ENCODE peak calls at places on chromosomes 12 and 14, in seven cellular contexts. Y is IMR-90, X is neuronal stem cell, O is H1, B is mesenchymal stem cell, F is trophoblast cell, T is H9. K is an unnamed sample.
A peak's percentile ranks its signal among the peaks of the same experiment; 100 is the strongest.

GRCh38 chr12:47021298-47021697 is 58.1 kb upstream of the PCED1B start:
- DNase-seq in Y (peak; percentile 95), X (peak; percentile 65), O (no peak), B (peak; percentile 93), F (peak; percentile 43), T (no peak), K (peak; percentile 77)

GRCh38 chr12:119956047-119956446 is 33.0 kb upstream of the BICDL1 start:
- DNase-seq in Y (no peak), X (no peak), O (no peak), B (no peak), F (no peak), T (no peak), K (peak; percentile 10)

GRCh38 chr12:6938353-6939186 is 5.0 kb upstream of the RNU7-1 start:
- DNase-seq in Y (no peak), X (no peak), O (no peak), B (no peak), F (no peak), T (no peak), K (no peak)

GRCh38 chr14:26597136-26598080 is at the start of gene NOVA1:
- DNase-seq in Y (no peak), X (peak; percentile 50), O (peak; percentile 72), B (peak; percentile 25), F (no peak), T (peak; percentile 62), K (peak; percentile 25)

GRCh38 chr12:51528852-51529545 is 62.0 kb upstream of the SCN8A start:
- DNase-seq in Y (no peak), X (no peak), O (no peak), B (no peak), F (peak; percentile 79), T (no peak), K (peak; percentile 76)

GRCh38 chr12:82874935-82875334 is 188.2 kb downstream of the TMTC2 start:
- DNase-seq in Y (peak; percentile 67), X (no peak), O (no peak), B (peak; percentile 59), F (no peak), T (no peak), K (no peak)

GRCh38 chr14:43475762-43476161 is 1031.3 kb downstream of the FSCB start:
- DNase-seq in Y (no peak), X (no peak), O (no peak), B (peak; percentile 5), F (no peak), T (no peak), K (no peak)

GRCh38 chr14:71261206-71261605 is 353.9 kb downstream of the PCNX1 start:
- DNase-seq in Y (peak; percentile 65), X (no peak), O (no peak), B (no peak), F (no peak), T (no peak), K (peak; percentile 15)

GRCh38 chr12:51600721-51601120 is 9.7 kb downstream of the SCN8A start:
- DNase-seq in Y (no peak), X (no peak), O (no peak), B (no peak), F (no peak), T (no peak), K (no peak)

GRCh38 chr12:6735448-6736191 is 11.8 kb downstream of the COPS7A start:
- DNase-seq in Y (peak; percentile 58), X (no peak), O (peak; percentile 62), B (peak; percentile 58), F (peak; percentile 48), T (peak; percentile 74), K (peak; percentile 60)

GRCh38 chr12:31001581-31002360 is 71.9 kb upstream of the DDX11 start:
- DNase-seq in Y (no peak), X (no peak), O (no peak), B (no peak), F (no peak), T (no peak), K (no peak)

GRCh38 chr14:55102141-55102547 is 26.9 kb upstream of the LGALS3 start:
- DNase-seq in Y (peak; percentile 96), X (no peak), O (no peak), B (peak; percentile 92), F (no peak), T (peak; percentile 59), K (peak; percentile 81)

GRCh38 chr14:20620798-20621478 is 20.6 kb downstream of the OR6S1 start:
- DNase-seq in Y (no peak), X (no peak), O (no peak), B (no peak), F (no peak), T (no peak), K (no peak)

GRCh38 chr14:20622816-20623291 is 18.6 kb downstream of the OR6S1 start:
- DNase-seq in Y (no peak), X (no peak), O (no peak), B (no peak), F (no peak), T (no peak), K (no peak)

GRCh38 chr14:20624495-20625070 is 16.9 kb downstream of the OR6S1 start:
- DNase-seq in Y (peak; percentile 60), X (no peak), O (peak; percentile 74), B (peak; percentile 66), F (peak; percentile 44), T (peak; percentile 85), K (peak; percentile 95)

GRCh38 chr14:20626274-20626673 is 15.2 kb downstream of the OR6S1 start:
- DNase-seq in Y (no peak), X (no peak), O (no peak), B (no peak), F (no peak), T (no peak), K (no peak)

GRCh38 chr14:20623798-20624197 is 17.7 kb downstream of the OR6S1 start:
- DNase-seq in Y (no peak), X (no peak), O (no peak), B (no peak), F (no peak), T (no peak), K (no peak)
- H3K4me2 ChIP-seq in Y (no peak overlapping the region), X (no peak overlapping the region), O (peak overlapping the region; percentile 62), B (no peak overlapping the region), F (no peak overlapping the region), T (peak overlapping the region; percentile 100), K (no peak overlapping the region)

DNA sequence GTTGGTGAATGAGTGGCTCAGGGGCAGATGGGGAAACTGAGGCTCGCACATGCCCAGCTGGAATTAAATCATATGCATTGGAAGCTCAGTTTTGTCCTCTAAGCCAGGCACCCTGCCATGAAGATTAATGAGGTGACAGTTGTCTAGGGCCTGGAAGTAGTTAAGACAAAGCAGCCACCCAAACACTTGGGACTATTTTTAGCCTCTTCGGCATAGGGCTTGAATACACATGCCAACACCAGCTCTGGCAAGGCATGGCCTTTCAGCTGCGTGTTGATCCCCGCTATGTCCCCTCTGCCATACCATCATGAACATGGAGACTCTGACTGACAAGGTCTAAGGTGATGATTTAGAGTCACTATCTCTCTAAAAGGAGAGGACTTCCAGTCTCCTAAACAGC is 250.2 kb downstream of the KSR2 start:
- DNase-seq in Y (no peak), X (no peak), O (no peak), B (no peak), F (no peak), T (no peak), K (peak; percentile 2)
- H3K18ac ChIP-seq in Y (no peak overlapping the region), X (no peak overlapping the region), O (no peak overlapping the region), B (no peak overlapping the region), F (no peak overlapping the region), T (no peak overlapping the region), K (no peak overlapping the region)

DNA sequence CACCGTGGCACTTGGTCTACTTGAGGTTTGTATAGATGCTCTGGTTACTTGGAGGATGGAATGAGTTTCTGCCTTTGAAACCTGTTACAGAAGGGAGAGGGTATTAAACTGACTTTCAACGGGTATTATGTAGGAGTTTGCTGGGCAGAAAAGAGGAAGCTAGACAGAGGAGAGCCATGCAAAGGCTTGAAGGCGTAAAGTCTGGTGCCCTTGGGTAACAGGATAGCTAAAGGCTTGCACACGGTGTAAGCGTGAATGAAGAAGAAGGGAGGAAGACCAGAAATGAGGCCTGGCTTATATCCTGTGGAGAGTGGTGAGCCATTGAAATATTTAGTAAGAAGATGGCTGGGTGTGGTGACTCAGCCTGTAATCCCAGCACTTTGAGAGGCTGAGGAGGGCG is 22.5 kb downstream of the SUDS3 start:
- DNase-seq in Y (peak; percentile 17), X (no peak), O (no peak), B (peak; percentile 6), F (no peak), T (no peak), K (no peak)
- H3K4me1 ChIP-seq in Y (peaks cover 3% of the 10 kb centered on the region), X (no peaks in the 10 kb centered on the region), O (no peaks in the 10 kb centered on the region), B (no peaks in the 10 kb centered on the region), F (no peaks in the 10 kb centered on the region), T (no peaks in the 10 kb centered on the region), K (no peaks in the 10 kb centered on the region)

GRCh38 chr12:114686421-114687268 is 2.7 kb upstream of the TBX3 start:
- DNase-seq in Y (no peak), X (no peak), O (no peak), B (no peak), F (no peak), T (peak; percentile 52), K (peak; percentile 82)
- H3K4me2 ChIP-seq in Y (peak overlapping the region; percentile 72), X (no peak overlapping the region), O (peak overlapping the region; percentile 41), B (no peak overlapping the region), F (peak overlapping the region; percentile 40), T (no peak overlapping the region), K (peak overlapping the region; percentile 64)

GRCh38 chr14:58368951-58369350 is 26.8 kb upstream of the TOMM20L start:
- DNase-seq in Y (peak; percentile 59), X (no peak), O (no peak), B (no peak), F (no peak), T (no peak), K (no peak)

GRCh38 chr14:58362798-58363412 is 32.8 kb upstream of the TOMM20L start:
- DNase-seq in Y (peak; percentile 17), X (no peak), O (no peak), B (peak; percentile 21), F (no peak), T (no peak), K (peak; percentile 22)

DNA sequence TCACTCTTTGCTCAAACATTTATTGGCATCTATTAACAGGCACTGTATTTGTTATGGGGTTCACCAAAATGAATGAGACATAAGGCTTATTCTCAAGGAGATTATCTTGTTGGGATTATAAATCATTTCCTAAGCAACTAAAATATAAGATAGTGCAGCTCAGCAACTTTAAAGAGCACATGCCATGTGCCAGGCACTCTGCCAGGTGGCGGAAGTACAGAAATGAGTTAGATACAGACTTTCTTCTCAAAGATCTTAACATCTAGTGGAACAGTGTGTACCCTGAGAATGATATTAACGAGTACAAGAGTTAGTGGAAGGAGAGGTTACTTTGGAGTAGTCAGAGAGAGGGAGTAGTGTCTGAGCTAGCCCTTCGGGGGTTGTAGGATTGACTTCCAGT is 28.4 kb upstream of the TOMM20L start:
- DNase-seq in Y (no peak), X (no peak), O (no peak), B (no peak), F (no peak), T (no peak), K (no peak)
- H3K18ac ChIP-seq in Y (no peak overlapping the region), X (no peak overlapping the region), O (no peak overlapping the region), B (no peak overlapping the region), F (no peak overlapping the region), T (no peak overlapping the region), K (no peak overlapping the region)